ENCODE peak calls at places on chromosomes 3 and 15, in seven cellular contexts. N is heart right ventricle; R is body of pancreas; Z is effector memory CD4-positive, alpha-beta T cell; L is right atrium auricular region; D is adrenal gland; G is fibroblast of lung. C is an unnamed sample.

GRCh38 chr15:64013179-64014043 is 32.9 kb downstream of the DAPK2 start:
- DNase-seq in Z (no peak), G (no peak), N (no peak), R (no peak), L (no peak), D (no peak), C (peak)

GRCh38 chr3:130341388-130341787 is 4.1 kb upstream of the COL6A5 start:
- DNase-seq in N (no peak), R (no peak), D (no peak), G (peak), L (no peak), Z (no peak), C (no peak)

GRCh38 chr15:79218588-79219200 is 63.8 kb upstream of the ANKRD34C start:
- DNase-seq in D (no peak), Z (no peak), L (no peak), N (peak), R (no peak), G (peak), C (peak)

GRCh38 chr3:185409957-185410356 is 47.0 kb downstream of the MAP3K13 start:
- DNase-seq in Z (no peak), R (no peak), D (no peak), N (no peak), G (no peak), L (no peak), C (no peak)

GRCh38 chr15:69380100-69380725 is 33.9 kb upstream of the KIF23 start:
- DNase-seq in Z (no peak), N (no peak), G (peak), D (no peak), L (no peak), R (no peak), C (no peak)

GRCh38 chr3:135218304-135218703 is 423.2 kb downstream of the EPHB1 start:
- DNase-seq in Z (no peak), N (peak), R (no peak), L (no peak), G (no peak), D (no peak), C (no peak)

GRCh38 chr3:85475346-85475745 is 516.6 kb downstream of the CADM2 start:
- DNase-seq in Z (no peak), L (no peak), R (no peak), N (no peak), D (no peak), G (no peak), C (no peak)

GRCh38 chr3:12303532-12303931 is 14.7 kb downstream of the PPARG start:
- DNase-seq in N (no peak), Z (no peak), D (no peak), R (no peak), G (peak), L (no peak), C (peak)

GRCh38 chr15:95972812-95973211 is 357.7 kb upstream of the NR2F2 start:
- DNase-seq in D (no peak), Z (no peak), G (no peak), L (no peak), N (no peak), R (no peak), C (no peak)

GRCh38 chr15:67433495-67434099 is 87.3 kb upstream of the C15orf61 start:
- DNase-seq in Z (no peak), R (peak), N (peak), G (peak), L (peak), D (peak), C (peak)

GRCh38 chr3:59818-60217 is 136.7 kb upstream of the CHL1 start:
- DNase-seq in L (no peak), D (no peak), N (no peak), R (no peak), Z (no peak), G (no peak), C (no peak)

GRCh38 chr3:45666729-45667440 is 22.3 kb upstream of the SACM1L start:
- DNase-seq in N (peak), L (no peak), Z (no peak), D (peak), G (peak), R (no peak), C (peak)

GRCh38 chr15:73125219-73125618 is 73.0 kb downstream of the NEO1 start:
- DNase-seq in G (peak), L (no peak), R (no peak), D (no peak), Z (no peak), N (no peak), C (no peak)

GRCh38 chr3:177050466-177051237 is 146.6 kb downstream of the TBL1XR1 start:
- DNase-seq in Z (no peak), L (no peak), D (no peak), G (peak), R (no peak), N (no peak), C (peak)

GRCh38 chr15:27025411-27026051 is 54.5 kb downstream of the GABRG3 start:
- DNase-seq in L (no peak), R (no peak), Z (no peak), N (no peak), G (no peak), D (no peak), C (no peak)

GRCh38 chr3:147015334-147015733 is 391.0 kb downstream of the ZIC4 start:
- DNase-seq in R (no peak), Z (no peak), N (no peak), L (no peak), G (no peak), D (no peak), C (no peak)

GRCh38 chr15:33860749-33861148 is 107.5 kb upstream of the CHRM5 start:
- DNase-seq in Z (no peak), R (no peak), G (peak), L (no peak), D (no peak), N (no peak), C (peak)

GRCh38 chr3:185328324-185329004 is 34.5 kb upstream of the MAP3K13 start:
- DNase-seq in G (no peak), D (peak), N (no peak), L (no peak), R (peak), Z (no peak), C (no peak)

GRCh38 chr15:63626955-63627354 is 29.8 kb downstream of the FBXL22 start:
- DNase-seq in N (no peak), G (no peak), R (no peak), D (no peak), L (no peak), Z (no peak), C (no peak)

GRCh38 chr15:52005748-52006701 is 13.0 kb upstream of the MAPK6 start:
- DNase-seq in G (peak), R (no peak), N (peak), Z (no peak), D (no peak), L (no peak), C (no peak)

GRCh38 chr3:137792633-137793271 is 28.6 kb downstream of the SOX14 start:
- DNase-seq in R (peak), D (no peak), G (peak), L (no peak), N (no peak), Z (no peak), C (peak)

DNA sequence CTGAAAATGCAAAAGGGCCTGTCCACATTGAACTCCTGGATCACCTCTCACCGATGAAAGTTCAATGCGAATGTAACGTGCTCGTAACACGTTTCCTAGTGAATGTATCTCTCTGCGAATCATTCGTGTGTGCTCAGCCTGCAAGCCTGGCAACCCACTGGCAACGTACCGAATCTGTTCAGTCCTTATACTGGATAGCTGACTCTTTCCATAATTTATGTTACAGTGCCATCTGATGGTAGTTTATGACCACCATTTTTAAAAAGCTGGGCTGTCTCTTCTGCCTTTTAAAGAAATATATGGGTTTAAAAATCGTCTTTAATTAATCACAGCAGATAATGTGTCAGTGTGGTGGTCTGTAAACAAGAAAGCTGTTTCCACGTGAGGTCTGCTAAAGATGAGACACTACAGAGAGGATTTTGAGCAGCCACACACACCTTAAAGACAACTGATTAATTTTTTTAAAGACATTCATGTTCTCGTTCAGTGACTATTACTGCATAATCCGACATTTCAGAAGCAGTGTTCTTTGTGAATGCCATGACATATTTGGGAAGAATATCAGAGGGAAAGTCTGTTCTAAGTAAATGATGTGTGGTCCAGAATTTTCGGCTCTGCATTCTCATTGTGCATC is 69.4 kb upstream of the FOXP1 start:
- DNase-seq in Z (no peak), L (peak), G (peak), R (peak), D (peak), N (peak), C (peak)
- H3K4me3 ChIP-seq in Z (no peak), L (no peak), G (no peak), R (no peak), D (no peak), N (no peak), C (peak)

DNA sequence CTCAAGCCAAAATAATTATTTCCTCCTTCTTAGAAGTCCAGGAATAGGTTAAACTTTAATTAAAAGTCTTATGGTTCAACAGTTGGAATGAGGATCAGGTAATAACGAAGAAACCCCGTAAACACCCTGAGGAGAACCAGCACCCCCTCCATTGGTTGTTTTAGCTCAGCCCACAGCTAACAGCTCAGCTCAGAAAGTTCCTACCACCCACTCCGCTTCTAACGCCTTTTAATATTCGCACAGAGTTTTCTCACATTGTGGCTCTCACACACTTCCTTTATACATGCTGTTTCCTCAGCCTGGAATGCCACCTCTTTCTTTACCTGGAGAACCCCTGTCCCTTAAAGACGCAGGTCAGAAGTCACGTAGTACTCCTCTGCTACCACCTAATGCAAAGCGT is 17.0 kb downstream of the CX3CR1 start:
- DNase-seq in N (no peak), D (no peak), G (no peak), L (no peak), R (no peak), Z (no peak), C (no peak)
- H3K4me3 ChIP-seq in N (no peak), D (no peak), G (no peak), L (no peak), R (no peak), Z (no peak), C (no peak)

GRCh38 chr15:35043380-35044095 is 41.6 kb downstream of the NANOGP8 start:
- DNase-seq in D (no peak), G (no peak), R (no peak), N (no peak), Z (no peak), L (no peak), C (no peak)

GRCh38 chr15:35040339-35041255 is 44.5 kb downstream of the NANOGP8 start:
- DNase-seq in Z (no peak), L (no peak), D (no peak), N (no peak), R (no peak), G (no peak), C (peak)

GRCh38 chr15:35038655-35039534 is 46.2 kb downstream of the NANOGP8 start:
- DNase-seq in N (no peak), R (no peak), D (no peak), G (peak), L (no peak), Z (no peak), C (peak)
- H3K4me3 ChIP-seq in N (no peak), R (no peak), D (no peak), G (no peak), L (no peak), Z (no peak), C (peak)

GRCh38 chr15:41417418-41417811 is 520 bp downstream of the RTF1 start:
- DNase-seq in L (no peak), G (peak), R (peak), N (no peak), D (peak), Z (no peak), C (peak)
- H3K4me3 ChIP-seq in L (peak), G (peak), R (peak), N (peak), D (peak), Z (peak), C (peak)

GRCh38 chr15:85582719-85583089 is 202.3 kb downstream of the AKAP13 start:
- DNase-seq in R (peak), N (peak), D (peak), L (peak), G (peak), Z (peak), C (no peak)

GRCh38 chr15:85584791-85585360 is 204.5 kb downstream of the AKAP13 start:
- DNase-seq in L (no peak), N (no peak), Z (no peak), D (no peak), R (no peak), G (no peak), C (no peak)

GRCh38 chr15:85582076-85582718 is 201.8 kb downstream of the AKAP13 start:
- DNase-seq in G (peak), R (peak), N (peak), L (peak), Z (peak), D (peak), C (no peak)

GRCh38 chr15:85581495-85581894 is 201.1 kb downstream of the AKAP13 start:
- DNase-seq in L (peak), N (peak), Z (peak), G (no peak), D (peak), R (peak), C (no peak)

GRCh38 chr15:85583404-85584390 is 203.3 kb downstream of the AKAP13 start:
- DNase-seq in R (peak), L (peak), G (peak), Z (no peak), N (peak), D (peak), C (no peak)
- H3K4me3 ChIP-seq in R (peak), L (peak), G (no peak), Z (peak), N (peak), D (no peak), C (peak)

GRCh38 chr3:123444744-123445143 is 4.1 kb downstream of the ADCY5 start:
- DNase-seq in L (no peak), R (no peak), G (no peak), N (no peak), D (no peak), Z (no peak), C (no peak)
- H3K4me3 ChIP-seq in L (peak), R (no peak), G (no peak), N (peak), D (no peak), Z (no peak), C (no peak)

DNA sequence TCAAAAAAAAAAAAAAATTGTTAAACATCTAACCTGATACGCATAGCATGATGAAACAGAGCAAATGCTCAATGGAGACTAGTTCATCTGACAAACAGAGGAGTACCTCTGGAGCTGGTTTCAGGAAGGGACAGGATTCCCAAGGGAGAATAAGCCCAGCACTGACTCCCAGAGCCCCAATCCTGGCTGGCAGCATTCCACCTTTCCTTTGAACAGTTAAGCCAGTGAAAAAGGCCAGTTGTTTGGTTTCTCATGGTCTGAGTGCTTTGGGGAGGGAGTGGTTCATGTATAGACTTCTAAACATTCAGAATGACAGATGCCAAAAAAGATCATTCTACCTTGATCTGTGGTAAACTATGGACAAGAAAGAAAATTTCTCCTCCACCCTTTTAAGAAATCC is 277.9 kb upstream of the RARB start:
- DNase-seq in L (no peak), D (no peak), R (no peak), Z (no peak), G (no peak), N (no peak), C (no peak)
- H3K4me3 ChIP-seq in L (no peak), D (no peak), R (no peak), Z (no peak), G (no peak), N (no peak), C (no peak)

C was measured in adipocyte.